ENCODE peak calls at places on chromosomes 3 and 15, in five cellular contexts. H, L, M, G and Q are unnamed samples.

GRCh38 chr3:32780735-32781210 is 37.0 kb upstream of the TRIM71 start:
- DNase-seq in L (no peak), H (no peak), G (peak), M (no peak), Q (peak)

GRCh38 chr3:188157407-188157806 is 3.5 kb downstream of the LPP start:
- DNase-seq in H (no peak), G (no peak), L (no peak), M (no peak), Q (no peak)

GRCh38 chr3:10467904-10468610 is 37.3 kb downstream of the ATP2B2 start:
- DNase-seq in M (no peak), H (no peak), G (no peak), L (no peak), Q (no peak)

GRCh38 chr3:57999423-58000115 is 8.7 kb upstream of the FLNB start:
- DNase-seq in H (no peak), L (no peak), M (no peak), G (no peak), Q (no peak)

GRCh38 chr3:58176827-58177489 is 33.8 kb downstream of the DNASE1L3 start:
- DNase-seq in H (no peak), L (no peak), M (no peak), G (no peak), Q (no peak)

GRCh38 chr3:46663611-46664135 is 29.8 kb downstream of the ALS2CL start:
- DNase-seq in G (peak), L (no peak), H (no peak), M (no peak), Q (peak)

GRCh38 chr3:71288269-71288930 is 295.1 kb downstream of the FOXP1 start:
- DNase-seq in L (no peak), H (no peak), M (no peak), G (no peak), Q (no peak)

GRCh38 chr15:27086146-27086545 is 115.2 kb downstream of the GABRG3 start:
- DNase-seq in L (no peak), M (no peak), G (no peak), H (no peak), Q (no peak)

GRCh38 chr3:120160050-120160449 is 65.8 kb upstream of the GSK3B start:
- DNase-seq in G (peak), H (no peak), M (no peak), L (no peak), Q (peak)

GRCh38 chr15:62745621-62746180 is 296.8 kb upstream of the TPM1 start:
- DNase-seq in M (no peak), H (no peak), L (no peak), G (no peak), Q (no peak)

GRCh38 chr3:9343115-9343514 is 19.7 kb upstream of the THUMPD3 start:
- DNase-seq in H (no peak), L (no peak), G (no peak), M (no peak), Q (no peak)

GRCh38 chr3:134084230-134084950 is 54.7 kb upstream of the SLCO2A1 start:
- DNase-seq in L (no peak), H (no peak), M (no peak), G (no peak), Q (no peak)

GRCh38 chr15:52362497-52362896 is 66.9 kb upstream of the MYO5C start:
- DNase-seq in G (no peak), L (no peak), M (no peak), H (no peak), Q (no peak)

GRCh38 chr3:69080233-69080644 is at the start of gene UBA3:
- DNase-seq in H (peak), L (peak), M (peak), G (peak), Q (peak)

GRCh38 chr3:58090351-58090750 is 82.1 kb downstream of the FLNB start:
- DNase-seq in L (no peak), H (no peak), G (no peak), M (no peak), Q (no peak)

GRCh38 chr3:94070341-94070911 is 7.6 kb downstream of the NSUN3 start:
- DNase-seq in M (no peak), G (no peak), H (no peak), L (no peak), Q (no peak)

GRCh38 chr3:40913641-40914040 is 285.7 kb upstream of the CTNNB1 start:
- DNase-seq in M (no peak), G (no peak), L (no peak), H (no peak), Q (no peak)

GRCh38 chr15:85763557-85764303 is 31.0 kb downstream of the KLHL25 start:
- DNase-seq in G (no peak), M (no peak), H (no peak), L (no peak), Q (no peak)

GRCh38 chr15:88454231-88454630 is 13.0 kb downstream of the MRPL46 start:
- DNase-seq in L (no peak), H (no peak), G (no peak), M (no peak), Q (no peak)

GRCh38 chr3:81684739-81685395 is 76.6 kb downstream of the GBE1 start:
- DNase-seq in M (no peak), L (no peak), G (no peak), H (no peak), Q (no peak)

GRCh38 chr15:72809329-72809728 is 25.8 kb upstream of the ADPGK start:
- DNase-seq in G (no peak), H (no peak), M (peak), L (no peak), Q (no peak)

GRCh38 chr3:52774901-52775864 is 2.2 kb upstream of the ITIH1 start:
- DNase-seq in L (no peak), G (no peak), H (no peak), M (no peak), Q (no peak)

GRCh38 chr3:121295966-121296365 is 249.8 kb downstream of the POLQ start:
- DNase-seq in H (no peak), M (no peak), G (no peak), L (no peak), Q (no peak)

GRCh38 chr3:112769624-112770023 is 77.0 kb downstream of the CD200R1L start:
- DNase-seq in M (no peak), L (no peak), H (no peak), G (no peak), Q (no peak)

GRCh38 chr15:88238618-88239430 is 17.7 kb downstream of the NTRK3 start:
- DNase-seq in M (no peak), L (no peak), H (no peak), G (no peak), Q (no peak)

GRCh38 chr3:159844801-159845261 is 143.8 kb upstream of the IL12A start:
- DNase-seq in M (no peak), H (no peak), L (no peak), G (no peak), Q (no peak)

GRCh38 chr15:75723171-75723846 is 10.7 kb upstream of the CSPG4 start:
- DNase-seq in H (no peak), M (no peak), G (no peak), L (no peak), Q (no peak)

GRCh38 chr3:8757551-8758518 is 11.6 kb downstream of the OXTR start:
- DNase-seq in H (no peak), L (no peak), G (no peak), M (no peak), Q (no peak)

GRCh38 chr3:105850593-105850992 is 18.2 kb downstream of the CBLB start:
- DNase-seq in M (no peak), L (no peak), H (no peak), G (no peak), Q (no peak)

GRCh38 chr3:175274056-175274455 is 414.9 kb downstream of the NAALADL2 start:
- DNase-seq in M (no peak), G (no peak), L (no peak), H (no peak), Q (no peak)

GRCh38 chr3:70272798-70273197 is 39.6 kb downstream of the MDFIC2 start:
- DNase-seq in L (no peak), G (no peak), M (no peak), H (no peak), Q (no peak)